ENCODE peak calls at places on chromosomes 11 and 22, in four cellular contexts. C is endothelial cell of umbilical vein, O is astrocyte, Z is PC-9. P is an unnamed sample.

GRCh38 chr11:28017816-28018215 is 90.1 kb downstream of the KIF18A start:
- DNase-seq in O (peak), Z (no peak), C (no peak), P (no peak)

GRCh38 chr11:14059491-14059890 is 97.0 kb downstream of the SPON1 start:
- DNase-seq in O (no peak), C (no peak), Z (no peak), P (peak)

GRCh38 chr11:99271527-99271926 is 250.8 kb downstream of the CNTN5 start:
- DNase-seq in Z (no peak), O (no peak), C (no peak), P (no peak)

GRCh38 chr11:120344302-120345004 is 8.2 kb downstream of the ARHGEF12 start:
- DNase-seq in O (peak), Z (peak), C (no peak), P (peak)

GRCh38 chr22:38833061-38833460 is 10.8 kb downstream of the NPTXR start:
- DNase-seq in Z (no peak), O (no peak), C (no peak), P (no peak)

GRCh38 chr11:78417175-78417887 is at the start of gene GAB2:
- DNase-seq in C (peak), O (no peak), Z (peak), P (no peak)

GRCh38 chr11:14273885-14274284 is 85.1 kb downstream of the RRAS2 start:
- DNase-seq in C (no peak), O (no peak), Z (no peak), P (no peak)

GRCh38 chr11:5042091-5042490 is 4.2 kb upstream of the OR52J3 start:
- DNase-seq in C (no peak), Z (no peak), O (no peak), P (no peak)

GRCh38 chr11:7536102-7536501 is 22.3 kb downstream of the PPFIBP2 start:
- DNase-seq in O (no peak), Z (no peak), C (no peak), P (no peak)

GRCh38 chr22:50081426-50082196 is 3.6 kb downstream of the MLC1 start:
- DNase-seq in Z (no peak), O (no peak), C (no peak), P (no peak)

GRCh38 chr11:76835928-76836612 is 24.6 kb upstream of the ACER3 start:
- DNase-seq in O (peak), Z (peak), C (peak), P (peak)

GRCh38 chr11:17978553-17979287 is 34.1 kb downstream of the SERGEF start:
- DNase-seq in C (peak), Z (peak), O (no peak), P (peak)

GRCh38 chr22:47201996-47202818 is 439.8 kb downstream of the TBC1D22A start:
- DNase-seq in Z (no peak), C (no peak), O (no peak), P (no peak)

GRCh38 chr11:84607975-84608787 is 1019.0 kb downstream of the DLG2 start:
- DNase-seq in O (no peak), C (no peak), Z (no peak), P (no peak)

GRCh38 chr11:10502770-10503169 is 38.2 kb downstream of the RNF141 start:
- DNase-seq in Z (no peak), C (no peak), O (no peak), P (no peak)

GRCh38 chr11:45607995-45608394 is 57.4 kb downstream of the CHST1 start:
- DNase-seq in C (no peak), Z (no peak), O (no peak), P (no peak)

GRCh38 chr11:126319374-126319740 is 15.5 kb downstream of the DCPS start:
- DNase-seq in Z (no peak), O (no peak), C (no peak), P (no peak)

GRCh38 chr22:27299181-27300085 is 502.1 kb downstream of the MN1 start:
- DNase-seq in C (peak), O (peak), Z (no peak), P (peak)

GRCh38 chr22:46062971-46063631 is 86.1 kb upstream of the WNT7B start:
- DNase-seq in Z (no peak), C (no peak), O (peak), P (no peak)

GRCh38 chr11:70000228-70000627 is 77.9 kb upstream of the ANO1 start:
- DNase-seq in O (peak), Z (no peak), C (no peak), P (no peak)

GRCh38 chr11:70002433-70002832 is 75.7 kb upstream of the ANO1 start:
- DNase-seq in C (no peak), Z (no peak), O (no peak), P (no peak)

GRCh38 chr11:69999721-70000120 is 78.4 kb upstream of the ANO1 start:
- DNase-seq in C (no peak), O (peak), Z (no peak), P (no peak)

GRCh38 chr11:70007796-70008195 is 70.3 kb upstream of the ANO1 start:
- DNase-seq in C (no peak), Z (no peak), O (peak), P (no peak)

DNA sequence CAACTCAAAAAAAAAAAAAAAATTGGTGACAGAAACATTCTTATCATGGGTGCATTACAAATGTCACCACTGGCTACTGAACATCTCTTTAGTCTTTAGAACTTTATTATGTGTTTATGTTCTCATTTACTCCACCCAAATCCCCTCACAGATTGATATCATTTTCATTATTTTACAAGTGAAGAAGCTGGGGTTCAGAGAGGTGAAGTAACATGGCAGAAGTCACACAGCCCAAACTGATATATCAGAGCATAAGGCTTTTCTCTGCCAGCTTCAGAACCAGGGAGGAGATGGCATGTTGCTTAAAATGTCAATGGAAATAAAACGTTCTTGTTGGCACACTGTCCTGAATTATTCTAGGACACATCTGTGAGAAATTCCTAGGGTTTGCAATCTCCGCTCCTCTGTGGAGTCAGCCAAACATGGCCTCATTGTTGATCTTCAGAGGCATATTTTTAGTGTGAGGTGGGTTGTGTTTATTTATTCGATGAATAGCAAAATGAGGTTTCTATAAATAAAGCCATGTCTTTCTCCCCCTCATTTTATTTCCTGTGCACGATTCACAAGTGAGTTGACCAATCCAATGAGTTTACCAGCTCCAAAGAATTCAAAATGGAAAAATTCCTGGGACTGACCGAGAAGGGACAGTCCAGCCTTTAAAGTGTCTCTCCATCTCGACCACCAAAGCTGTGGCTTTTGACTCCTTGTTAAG is 72.9 kb upstream of the ANO1 start:
- DNase-seq in C (no peak), O (peak), Z (no peak), P (no peak)
- TF ChIP-seq CTCF in C (no peak), O (no peak), Z (no peak), P (no peak)

GRCh38 chr11:69011624-69012091 is 1.4 kb downstream of the MRGPRF start:
- DNase-seq in Z (no peak), O (no peak), C (no peak), P (no peak)
- H3K27ac ChIP-seq in Z (no peak), O (no peak), C (no peak), P (no peak)

DNA sequence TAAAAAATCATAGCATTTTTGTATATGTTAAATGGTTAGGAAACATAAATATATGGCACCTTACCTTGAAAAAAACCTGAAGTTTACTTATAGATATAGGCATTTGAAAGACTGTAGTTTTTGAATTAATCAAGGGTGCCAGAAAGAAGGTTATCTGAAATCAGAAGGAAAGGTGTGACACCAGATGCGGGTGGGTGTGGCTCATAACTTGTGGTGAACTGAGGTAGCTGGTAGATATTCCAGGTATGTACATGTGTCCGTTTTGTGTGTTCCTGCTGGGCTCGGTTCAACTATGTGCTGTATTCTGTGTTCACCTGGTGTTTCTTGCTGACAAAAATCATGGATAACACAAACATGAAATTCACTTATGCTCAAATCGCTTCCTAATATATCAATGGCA is 35.6 kb downstream of the STK33 start:
- DNase-seq in Z (no peak), O (no peak), C (no peak), P (no peak)
- TF ChIP-seq EZH2 in Z (no peak), O (no peak), C (no peak), P (no peak)

DNA sequence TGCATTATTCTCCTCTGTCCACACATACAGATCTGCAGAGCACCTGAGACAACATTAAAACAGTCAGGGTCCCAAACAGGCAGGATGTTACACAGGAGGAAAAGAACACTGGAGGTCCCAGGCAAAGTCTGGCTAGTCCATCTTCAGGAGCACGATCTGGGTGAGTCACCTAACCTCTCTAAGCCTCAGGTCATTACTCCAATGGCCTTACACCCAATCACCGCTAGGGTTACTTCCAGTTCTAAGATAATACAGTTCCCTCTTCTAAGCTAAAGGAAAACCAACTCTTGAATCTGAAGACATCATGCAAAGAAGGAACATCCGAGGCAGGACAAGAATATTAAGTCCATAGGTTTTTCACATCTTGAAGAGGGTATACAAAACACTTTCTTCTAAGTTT is 24.5 kb downstream of the ASCC2 start:
- DNase-seq in C (no peak), Z (no peak), O (no peak), P (no peak)
- TF ChIP-seq CTCF in C (no peak), Z (peak), O (peak), P (no peak)

GRCh38 chr22:19823638-19824196 is 31.0 kb downstream of the GNB1L start:
- DNase-seq in C (no peak), O (no peak), Z (peak), P (no peak)
- H3K27ac ChIP-seq in C (no peak), O (no peak), Z (peak), P (no peak)

GRCh38 chr11:72759468-72759867 is 7.3 kb upstream of the ARAP1 start:
- DNase-seq in Z (no peak), O (peak), C (no peak), P (no peak)
- TF ChIP-seq EZH2 in Z (no peak), O (no peak), C (no peak), P (no peak)

GRCh38 chr22:28442264-28442950 is 237.2 kb downstream of the TTC28 start:
- DNase-seq in Z (peak), O (peak), C (peak), P (peak)
- TF ChIP-seq CTCF in Z (peak), O (peak), C (peak), P (peak)

GRCh38 chr11:130527648-130528300 is 79.3 kb downstream of the ADAMTS15 start:
- DNase-seq in C (peak), O (peak), Z (peak), P (no peak)

GRCh38 chr11:130531061-130531460 is 82.6 kb downstream of the ADAMTS15 start:
- DNase-seq in O (peak), Z (peak), C (no peak), P (peak)

GRCh38 chr11:130528862-130529261 is 80.4 kb downstream of the ADAMTS15 start:
- DNase-seq in O (no peak), Z (no peak), C (no peak), P (no peak)

GRCh38 chr11:130525307-130525706 is 76.9 kb downstream of the ADAMTS15 start:
- DNase-seq in O (no peak), Z (no peak), C (no peak), P (no peak)

GRCh38 chr11:130528301-130528651 is 79.8 kb downstream of the ADAMTS15 start:
- DNase-seq in Z (peak), C (no peak), O (peak), P (no peak)
- H3K27ac ChIP-seq in Z (peak), C (no peak), O (no peak), P (no peak)

P was measured in A673.